ENCODE peak calls at places on chromosome 18, in nine cellular contexts. A is upper lobe of left lung; H is pancreas; G is A549; Q is Peyer's patch; I is adrenal gland; T is K562; E is cardiac muscle cell; Z is CD8-positive, alpha-beta T cell. R is an unnamed sample. For H3K4me1, the result is how much of the 10 kb centered on the place peaks cover.

GRCh38 chr18:13501896-13502295 is 224.5 kb downstream of the FAM210A start:
- DNase-seq in A (no peak), G (no peak), Q (no peak), E (no peak), Z (no peak), T (no peak), H (no peak), I (no peak), R (no peak)

GRCh38 chr18:48391863-48392262 is 17.3 kb downstream of the ZBTB7C start:
- DNase-seq in A (no peak), H (no peak), E (no peak), Z (no peak), I (peak), Q (no peak), T (no peak), G (no peak), R (no peak)

GRCh38 chr18:79208882-79209281 is 139.7 kb downstream of the ATP9B start:
- DNase-seq in Z (no peak), H (peak), A (no peak), I (no peak), Q (no peak), E (no peak), G (no peak), T (no peak), R (no peak)

GRCh38 chr18:46416706-46417638 is 240.0 kb downstream of the LOXHD1 start:
- DNase-seq in A (no peak), G (no peak), T (peak), H (no peak), Q (no peak), I (no peak), Z (no peak), E (no peak), R (no peak)

GRCh38 chr18:2459886-2460285 is 111.4 kb downstream of the METTL4 start:
- DNase-seq in E (no peak), A (no peak), I (no peak), Q (no peak), T (no peak), Z (no peak), H (no peak), G (no peak), R (no peak)

GRCh38 chr18:37381554-37381953 is 184.0 kb downstream of the CELF4 start:
- DNase-seq in Q (no peak), I (no peak), G (no peak), A (no peak), Z (no peak), E (no peak), H (no peak), T (no peak), R (no peak)

GRCh38 chr18:12639990-12640880 is 17.7 kb downstream of the SPIRE1 start:
- DNase-seq in E (no peak), G (peak), I (no peak), Q (no peak), H (no peak), Z (no peak), A (no peak), T (no peak), R (no peak)

GRCh38 chr18:41842886-41843285 is 112.1 kb upstream of the PIK3C3 start:
- DNase-seq in I (no peak), H (no peak), Z (no peak), T (no peak), A (no peak), Q (no peak), G (no peak), E (no peak), R (no peak)

GRCh38 chr18:48842259-48843061 is 108.3 kb downstream of the SMAD7 start:
- DNase-seq in Q (peak), G (no peak), A (no peak), E (peak), H (peak), T (peak), I (no peak), Z (peak), R (peak)

GRCh38 chr18:23243178-23243577 is 107.9 kb downstream of the CABLES1 start:
- DNase-seq in I (no peak), A (peak), G (no peak), E (no peak), T (no peak), H (no peak), Z (no peak), Q (no peak), R (no peak)

GRCh38 chr18:49841236-49842217 is 28.2 kb upstream of the ACAA2 start:
- DNase-seq in T (no peak), E (no peak), Z (no peak), Q (no peak), I (no peak), H (no peak), G (no peak), A (no peak), R (no peak)

GRCh38 chr18:34718610-34719009 is 8.5 kb downstream of the DTNA start:
- DNase-seq in I (no peak), T (no peak), Z (no peak), Q (no peak), G (no peak), H (no peak), A (no peak), E (no peak), R (no peak)

GRCh38 chr18:74947875-74948274 is 261.1 kb downstream of the PTGR3 start:
- DNase-seq in Z (no peak), A (no peak), G (no peak), I (no peak), Q (no peak), E (no peak), T (no peak), H (no peak), R (no peak)

GRCh38 chr18:7452331-7452730 is 114.8 kb upstream of the PTPRM start:
- DNase-seq in T (peak), A (peak), Z (no peak), I (no peak), E (peak), Q (no peak), H (peak), G (peak), R (peak)

GRCh38 chr18:43651067-43651466 is 373.8 kb upstream of the SYT4 start:
- DNase-seq in E (no peak), T (no peak), Z (no peak), Q (no peak), G (no peak), I (no peak), H (no peak), A (no peak), R (no peak)

GRCh38 chr18:57918601-57919000 is 115.5 kb upstream of the ATP8B1 start:
- DNase-seq in E (no peak), H (no peak), T (no peak), Q (no peak), Z (no peak), G (no peak), I (no peak), A (no peak), R (no peak)

GRCh38 chr18:35497334-35498197 is at the start of gene INO80C:
- DNase-seq in Z (peak), E (peak), I (peak), H (peak), Q (peak), A (peak), G (peak), T (peak), R (peak)

GRCh38 chr18:64791211-64791610 is 642.3 kb upstream of the LINC00305 start:
- DNase-seq in E (no peak), I (no peak), T (no peak), G (no peak), A (no peak), H (no peak), Q (no peak), Z (no peak), R (no peak)

GRCh38 chr18:60452424-60452823 is 79.8 kb upstream of the MC4R start:
- DNase-seq in T (no peak), I (no peak), Q (no peak), H (no peak), Z (no peak), G (no peak), A (no peak), E (no peak), R (no peak)

GRCh38 chr18:35750929-35751328 is 169.4 kb downstream of the GALNT1 start:
- DNase-seq in I (no peak), A (no peak), H (no peak), Q (no peak), T (no peak), E (no peak), Z (no peak), G (no peak), R (no peak)

GRCh38 chr18:23106575-23106974 is 28.7 kb upstream of the CABLES1 start:
- DNase-seq in I (no peak), E (no peak), A (no peak), Q (peak), Z (no peak), T (no peak), G (peak), H (no peak), R (peak)

GRCh38 chr18:52370841-52371240 is 30.8 kb downstream of the DCC start:
- DNase-seq in Z (no peak), H (no peak), A (no peak), I (no peak), Q (no peak), G (no peak), T (no peak), E (no peak), R (no peak)

GRCh38 chr18:55999641-56000040 is 411.6 kb upstream of the TCF4 start:
- DNase-seq in E (no peak), G (no peak), T (no peak), H (no peak), I (no peak), Q (no peak), Z (no peak), A (no peak), R (no peak)

GRCh38 chr18:56001576-56001975 is 413.6 kb upstream of the TCF4 start:
- DNase-seq in E (no peak), T (no peak), Q (no peak), G (no peak), A (no peak), Z (no peak), H (no peak), I (no peak), R (no peak)

GRCh38 chr18:56003009-56003408 is 415.0 kb upstream of the TCF4 start:
- DNase-seq in H (no peak), E (no peak), Z (no peak), Q (no peak), A (no peak), I (no peak), T (no peak), G (no peak), R (no peak)

GRCh38 chr18:56000041-56000440 is 412.0 kb upstream of the TCF4 start:
- DNase-seq in E (no peak), Z (no peak), T (no peak), H (no peak), Q (no peak), A (no peak), I (no peak), G (no peak), R (no peak)

DNA sequence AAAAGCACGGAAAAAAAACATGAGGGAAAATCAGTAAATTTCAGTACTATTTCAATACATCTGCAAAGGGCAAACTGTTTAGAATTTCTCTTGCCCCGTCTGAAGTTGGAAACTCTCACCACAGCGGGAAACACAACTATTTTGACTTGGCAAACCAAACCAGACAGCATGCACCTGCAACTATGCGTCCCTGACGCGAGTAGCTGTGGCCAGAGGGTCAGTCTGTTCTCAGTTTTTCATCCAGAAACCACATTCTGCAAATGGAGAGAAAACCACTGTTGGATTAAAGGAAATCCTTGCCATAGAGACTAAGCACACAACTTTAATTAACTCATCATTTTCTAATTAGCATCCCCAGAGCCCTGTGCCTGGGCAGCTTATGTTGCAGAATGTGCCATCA is 415.7 kb upstream of the TCF4 start:
- DNase-seq in T (no peak), E (no peak), A (no peak), Z (no peak), G (no peak), I (no peak), H (no peak), Q (no peak), R (no peak)
- H3K4me3 ChIP-seq in T (no peak), E (no peak), A (no peak), Z (no peak), G (no peak), I (no peak), H (no peak), Q (no peak), R (no peak)

GRCh38 chr18:63303562-63303961 is 16.0 kb downstream of the BCL2 start:
- DNase-seq in H (no peak), T (no peak), A (no peak), E (no peak), I (no peak), Z (no peak), Q (no peak), G (no peak), R (no peak)
- H3K4me1 ChIP-seq in H (under half), T (under half), A (under half), E (under half), I (under half), Z (half or more), Q (under half), G (under half), R (under half)

DNA sequence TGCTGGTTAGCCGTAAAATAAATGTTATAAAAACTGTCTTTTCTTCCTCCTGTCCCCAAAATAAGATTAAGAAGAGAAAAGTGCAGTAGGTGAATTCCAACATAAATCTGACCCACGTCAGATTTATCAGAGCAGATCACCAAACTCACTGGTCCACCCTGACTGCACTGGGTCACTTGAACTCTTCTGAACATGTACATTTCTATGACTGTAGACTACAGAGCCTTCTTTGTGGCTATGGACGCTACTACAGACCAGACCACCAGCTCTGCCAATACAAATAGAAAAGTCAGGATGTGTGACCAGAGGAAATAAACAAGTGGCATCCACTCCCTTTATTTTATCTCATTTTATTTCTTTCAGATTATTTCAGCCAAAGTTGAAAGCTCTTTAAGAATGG is 11.6 kb downstream of the DSG2 start:
- DNase-seq in Z (no peak), T (no peak), I (no peak), G (no peak), A (no peak), Q (no peak), H (no peak), E (no peak), R (no peak)
- TF ChIP-seq CTCF in Z (no peak), T (no peak), I (no peak), G (no peak), A (no peak), Q (no peak), H (no peak), E (no peak), R (no peak)

GRCh38 chr18:77205769-77206168 is 43.9 kb upstream of the GALR1 start:
- DNase-seq in A (no peak), E (no peak), H (no peak), Q (no peak), G (no peak), I (no peak), T (no peak), Z (no peak), R (no peak)

GRCh38 chr18:77209587-77209986 is 40.1 kb upstream of the GALR1 start:
- DNase-seq in T (no peak), G (no peak), I (no peak), A (no peak), Z (no peak), H (no peak), Q (no peak), E (no peak), R (no peak)

GRCh38 chr18:77208969-77209368 is 40.7 kb upstream of the GALR1 start:
- DNase-seq in E (no peak), I (no peak), T (no peak), Z (no peak), H (no peak), Q (no peak), A (peak), G (no peak), R (peak)

GRCh38 chr18:77206676-77207370 is 42.8 kb upstream of the GALR1 start:
- DNase-seq in I (no peak), H (no peak), Q (no peak), Z (no peak), G (no peak), A (no peak), T (no peak), E (no peak), R (peak)

GRCh38 chr18:77207540-77207939 is 42.1 kb upstream of the GALR1 start:
- DNase-seq in A (peak), E (no peak), Z (peak), Q (no peak), I (peak), H (peak), T (no peak), G (peak), R (peak)
- H3K4me3 ChIP-seq in A (no peak), E (no peak), Z (no peak), Q (no peak), I (no peak), H (no peak), T (no peak), G (no peak), R (no peak)

DNA sequence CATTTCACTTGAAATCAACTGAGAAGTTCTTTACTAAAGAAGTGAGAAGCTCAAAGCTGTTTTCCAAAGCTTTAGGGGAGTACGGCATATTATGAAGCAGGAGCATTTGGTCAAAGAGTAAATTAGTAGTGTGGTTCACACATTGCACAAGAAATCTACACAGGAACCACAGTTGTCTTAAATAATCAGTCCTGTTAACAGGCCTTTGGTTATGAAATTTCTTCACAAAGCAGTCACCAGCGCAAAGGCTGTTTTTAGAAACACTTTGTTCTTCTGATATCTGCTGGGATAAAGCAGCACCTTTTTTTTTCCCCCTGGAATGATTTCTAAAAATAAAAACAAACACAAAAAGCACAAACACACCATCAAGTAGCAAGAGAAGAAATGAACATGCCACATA is 475.5 kb downstream of the TXNL1 start:
- DNase-seq in A (no peak), G (no peak), I (no peak), H (peak), E (peak), Z (no peak), Q (no peak), T (no peak), R (no peak)
- H3K4me1 ChIP-seq in A (under half), G (under half), I (under half), H (under half), E (under half), Z (under half), Q (under half), T (under half), R (under half)

R was measured in mucosa of descending colon.